ENCODE peak calls at places on chromosomes 6 and 20, in five cellular contexts. S is bronchial epithelial cell; N is activated CD4-positive, alpha-beta T cell treated with anti-CD3 and anti-CD28 coated beads, Interleukin-2, amount 50 U/mL, for 1 hour; Y is T-helper 9 cell; L is GM12892. H is an unnamed sample.

GRCh38 chr20:50323209-50323608 is 132.6 kb downstream of the CEBPB start:
- DNase-seq in S (no peak), N (no peak), Y (no peak), L (no peak), H (no peak)

GRCh38 chr6:122845916-122846632 is 57.0 kb downstream of the SMPDL3A start:
- DNase-seq in S (peak; percentile 33), N (no peak), Y (no peak), L (no peak), H (no peak)

GRCh38 chr6:70790483-70790882 is 122.8 kb downstream of the SMAP1 start:
- DNase-seq in S (no peak), N (no peak), Y (no peak), L (no peak), H (no peak)

GRCh38 chr6:167685654-167686053 is 141.1 kb upstream of the AFDN start:
- DNase-seq in S (no peak), N (no peak), Y (no peak), L (no peak), H (no peak)

GRCh38 chr6:109325400-109325801 is 56.9 kb downstream of the CD164 start:
- DNase-seq in S (no peak), N (no peak), Y (no peak), L (no peak), H (no peak)

GRCh38 chr6:45830441-45831139 is 185.1 kb downstream of the CLIC5 start:
- DNase-seq in S (peak; percentile 46), N (no peak), Y (no peak), L (peak; percentile 39), H (peak; percentile 64)

GRCh38 chr20:20491110-20491783 is 123.3 kb downstream of the INSM1 start:
- DNase-seq in S (peak; percentile 41), N (no peak), Y (no peak), L (no peak), H (no peak)

GRCh38 chr6:38143191-38144154 is 323.9 kb downstream of the ZFAND3 start:
- DNase-seq in S (no peak), N (no peak), Y (no peak), L (no peak), H (no peak)

GRCh38 chr20:330233-331149 is 5.1 kb downstream of the SOX12 start:
- DNase-seq in S (peak; percentile 52), N (peak; percentile 54), Y (peak; percentile 45), L (peak; percentile 68), H (peak; percentile 75)

GRCh38 chr6:28446818-28447511 is 3.7 kb upstream of the ZSCAN23 start:
- DNase-seq in S (no peak), N (no peak), Y (no peak), L (no peak), H (peak; percentile 32)

GRCh38 chr6:16752206-16752867 is 8.9 kb downstream of the ATXN1 start:
- DNase-seq in S (peak; percentile 95), N (no peak), Y (no peak), L (no peak), H (no peak)

GRCh38 chr20:53898558-53898931 is 171.8 kb downstream of the BCAS1 start:
- DNase-seq in S (no peak), N (no peak), Y (no peak), L (no peak), H (no peak)

GRCh38 chr6:115945306-115945705 is 115.4 kb downstream of the FRK start:
- DNase-seq in S (peak; percentile 39), N (no peak), Y (no peak), L (no peak), H (no peak)

GRCh38 chr6:118350881-118351430 is 197.1 kb upstream of the PLN start:
- DNase-seq in S (no peak), N (no peak), Y (no peak), L (no peak), H (no peak)

GRCh38 chr20:47396762-47397476 is 40.4 kb upstream of the ZMYND8 start:
- DNase-seq in S (no peak), N (no peak), Y (no peak), L (no peak), H (no peak)

GRCh38 chr6:36791553-36792171 is 47.6 kb downstream of the CPNE5 start:
- DNase-seq in S (no peak), N (no peak), Y (no peak), L (no peak), H (no peak)

GRCh38 chr6:72519871-72520270 is 102.0 kb upstream of the KCNQ5 start:
- DNase-seq in S (no peak), N (no peak), Y (no peak), L (no peak), H (no peak)

GRCh38 chr6:135750081-135750480 is 101.4 kb upstream of the PDE7B start:
- DNase-seq in S (no peak), N (no peak), Y (no peak), L (no peak), H (no peak)